ENCODE peak calls at places on chromosomes 13 and 19, in eight cellular contexts. W, I, C, U, F, P, B and R are unnamed samples.
A peak's percentile ranks its signal among the peaks of the same experiment; 100 is the strongest.

GRCh38 chr13:41917641-41918040 is 43.3 kb downstream of the VWA8 start:
- DNase-seq in W (no peak), I (no peak), C (peak; percentile 84), U (peak; percentile 12), F (no peak), P (peak; percentile 58), B (peak; percentile 66), R (peak; percentile 84)

GRCh38 chr19:947707-948533 is 22.1 kb downstream of the ARID3A start:
- DNase-seq in W (peak; percentile 94), I (no peak), C (no peak), U (no peak), F (peak; percentile 83), P (no peak), B (no peak), R (no peak)

GRCh38 chr13:28714651-28715050 is 4.1 kb downstream of the SLC46A3 start:
- DNase-seq in W (no peak), I (no peak), C (no peak), U (no peak), F (no peak), P (no peak), B (no peak), R (no peak)

GRCh38 chr13:100751826-100752225 is 77.2 kb upstream of the TMTC4 start:
- DNase-seq in W (no peak), I (no peak), C (no peak), U (no peak), F (no peak), P (no peak), B (no peak), R (no peak)

GRCh38 chr19:1630012-1630411 is 22.4 kb downstream of the TCF3 start:
- DNase-seq in W (no peak), I (no peak), C (no peak), U (no peak), F (no peak), P (no peak), B (no peak), R (no peak)

GRCh38 chr13:74306496-74306895 is 172.3 kb upstream of the KLF12 start:
- DNase-seq in W (no peak), I (no peak), C (peak; percentile 37), U (no peak), F (no peak), P (peak; percentile 36), B (peak; percentile 20), R (peak; percentile 46)

GRCh38 chr13:77800219-77800618 is 102.7 kb downstream of the SLAIN1 start:
- DNase-seq in W (no peak), I (no peak), C (peak; percentile 80), U (no peak), F (no peak), P (no peak), B (peak; percentile 2), R (no peak)

GRCh38 chr19:55434356-55434755 is 8.7 kb downstream of the SHISA7 start:
- DNase-seq in W (no peak), I (no peak), C (no peak), U (no peak), F (no peak), P (no peak), B (no peak), R (no peak)

GRCh38 chr19:17933414-17934129 is 757 bp downstream of the CCDC124 start:
- DNase-seq in W (no peak), I (no peak), C (peak; percentile 23), U (no peak), F (no peak), P (peak; percentile 42), B (peak; percentile 23), R (no peak)

GRCh38 chr19:50513746-50514345 is at the start of gene ASPDH:
- DNase-seq in W (no peak), I (peak; percentile 50), C (no peak), U (no peak), F (no peak), P (no peak), B (no peak), R (no peak)

GRCh38 chr13:103066991-103067390 is 774 bp upstream of the SLC10A2 start:
- DNase-seq in W (no peak), I (peak; percentile 14), C (no peak), U (no peak), F (no peak), P (no peak), B (no peak), R (no peak)

GRCh38 chr19:48629297-48629598 is 7.9 kb downstream of the DBP start:
- DNase-seq in W (no peak), I (no peak), C (no peak), U (no peak), F (peak; percentile 19), P (no peak), B (no peak), R (no peak)

GRCh38 chr19:32901504-32902161 is 32.1 kb upstream of the SLC7A9 start:
- DNase-seq in W (no peak), I (no peak), C (no peak), U (no peak), F (no peak), P (no peak), B (no peak), R (no peak)

GRCh38 chr19:7391218-7391670 is 42.5 kb downstream of the ARHGEF18 start:
- DNase-seq in W (peak; percentile 85), I (no peak), C (peak; percentile 67), U (peak; percentile 86), F (peak; percentile 61), P (peak; percentile 89), B (peak; percentile 90), R (peak; percentile 82)

GRCh38 chr19:49042177-49042576 is 1.5 kb upstream of the CGB5 start:
- DNase-seq in W (no peak), I (no peak), C (no peak), U (no peak), F (no peak), P (no peak), B (no peak), R (no peak)

GRCh38 chr13:48817166-48817802 is 158.4 kb upstream of the FNDC3A start:
- DNase-seq in W (no peak), I (no peak), C (no peak), U (no peak), F (no peak), P (no peak), B (no peak), R (no peak)

GRCh38 chr19:45468159-45468651 is 409 bp downstream of the FOSB start:
- DNase-seq in W (peak; percentile 69), I (peak; percentile 68), C (no peak), U (no peak), F (peak; percentile 48), P (no peak), B (no peak), R (no peak)

GRCh38 chr13:88246239-88246638 is 575.1 kb downstream of the SLITRK5 start:
- DNase-seq in W (no peak), I (no peak), C (no peak), U (no peak), F (no peak), P (no peak), B (no peak), R (no peak)

GRCh38 chr19:34359954-34360315 is 5.1 kb upstream of the GPI start:
- DNase-seq in W (no peak), I (peak; percentile 9), C (no peak), U (no peak), F (no peak), P (no peak), B (no peak), R (no peak)
- H3K4me3 ChIP-seq in W (peak overlapping the region; percentile 52), I (peak overlapping the region; percentile 27), C (peak overlapping the region; percentile 61), U (no peak overlapping the region), F (peak overlapping the region; percentile 33), P (no peak overlapping the region), B (peak overlapping the region; percentile 43), R (peak overlapping the region; percentile 43)

GRCh38 chr13:99307247-99307646 is at the start of gene GPR183:
- DNase-seq in W (no peak), I (no peak), C (no peak), U (no peak), F (no peak), P (peak; percentile 70), B (no peak), R (peak; percentile 42)
- H3K4me3 ChIP-seq in W (peak within 1 kb of the TSS; percentile 43), I (no peak within 1 kb of the TSS), C (no peak within 1 kb of the TSS), U (no peak within 1 kb of the TSS), F (peak within 1 kb of the TSS; percentile 19), P (no peak within 1 kb of the TSS), B (no peak within 1 kb of the TSS), R (no peak within 1 kb of the TSS)

DNA sequence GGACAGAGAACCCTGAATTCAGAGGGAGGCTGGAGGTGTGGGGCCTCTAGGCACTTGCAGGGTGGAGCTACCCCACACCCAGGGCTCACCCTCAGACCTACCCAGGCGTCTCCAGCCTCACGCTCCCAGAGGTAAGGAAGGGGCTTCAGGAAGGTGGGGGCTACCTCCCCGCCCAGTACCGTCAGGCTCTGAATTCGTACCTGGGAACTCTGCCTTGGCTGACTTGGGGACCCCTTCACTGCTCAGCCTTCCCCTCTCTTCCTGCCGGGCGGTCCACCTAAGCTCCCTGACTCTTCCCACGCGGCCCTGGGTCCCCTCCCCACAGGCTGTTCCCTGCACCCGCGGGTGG is 28.5 kb upstream of the PARP4 start:
- DNase-seq in W (no peak), I (no peak), C (no peak), U (no peak), F (no peak), P (no peak), B (no peak), R (no peak)
- H3K4me3 ChIP-seq in W (peak overlapping the region; percentile 51), I (peak overlapping the region; percentile 55), C (no peak overlapping the region), U (no peak overlapping the region), F (no peak overlapping the region), P (peak overlapping the region; percentile 47), B (peak overlapping the region; percentile 51), R (peak overlapping the region; percentile 37)

GRCh38 chr19:38653028-38653571 is 5.7 kb downstream of the ACTN4 start:
- DNase-seq in W (peak; percentile 85), I (no peak), C (peak; percentile 85), U (no peak), F (peak; percentile 78), P (peak; percentile 78), B (peak; percentile 51), R (peak; percentile 39)

GRCh38 chr19:38649305-38650179 is 2.1 kb downstream of the ACTN4 start:
- DNase-seq in W (peak; percentile 85), I (no peak), C (peak; percentile 41), U (no peak), F (peak; percentile 86), P (no peak), B (no peak), R (no peak)

GRCh38 chr19:38648789-38649304 is 1.4 kb downstream of the ACTN4 start:
- DNase-seq in W (no peak), I (peak; percentile 40), C (no peak), U (no peak), F (no peak), P (no peak), B (no peak), R (no peak)

GRCh38 chr19:38650180-38650775 is 2.8 kb downstream of the ACTN4 start:
- DNase-seq in W (peak; percentile 68), I (no peak), C (no peak), U (no peak), F (peak; percentile 75), P (peak; percentile 39), B (no peak), R (no peak)

DNA sequence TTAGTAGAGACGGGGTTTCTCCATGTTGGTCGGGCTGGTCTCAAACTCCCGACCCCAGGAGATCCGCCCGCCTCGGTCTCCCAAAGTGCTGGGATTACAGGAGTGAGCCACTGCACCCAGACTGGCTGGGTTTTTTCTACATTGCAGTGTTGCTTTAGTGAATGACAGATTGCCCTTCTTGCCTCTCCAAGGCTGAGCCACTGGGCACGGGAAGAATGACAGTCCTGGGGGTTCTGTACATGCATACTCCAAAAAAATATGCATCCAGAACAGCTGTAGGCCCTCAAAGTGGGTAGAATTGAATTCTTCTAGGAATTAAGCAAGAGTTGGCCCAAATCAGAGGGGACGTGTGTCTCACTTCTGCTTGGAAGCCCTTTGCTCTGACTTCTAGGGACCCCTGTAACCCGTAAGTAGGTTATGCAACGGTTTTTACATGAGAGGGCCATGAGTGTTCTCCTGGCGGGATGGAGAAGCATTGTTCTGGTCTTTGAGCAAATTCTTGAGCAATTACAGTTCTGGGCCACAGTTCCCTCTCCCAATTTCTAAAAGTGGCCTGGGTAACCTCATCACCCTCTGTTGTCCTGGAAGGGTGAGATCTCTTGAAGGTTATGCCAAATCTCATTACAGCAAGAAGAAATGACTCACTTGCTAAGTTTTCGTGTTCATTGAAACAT is 3.6 kb downstream of the ACTN4 start:
- DNase-seq in W (no peak), I (no peak), C (peak; percentile 99), U (no peak), F (no peak), P (peak; percentile 61), B (peak; percentile 96), R (peak; percentile 75)
- H3K4me3 ChIP-seq in W (peak overlapping the region; percentile 67), I (no peak overlapping the region), C (peak overlapping the region; percentile 42), U (peak overlapping the region; percentile 8), F (peak overlapping the region; percentile 98), P (peak overlapping the region; percentile 25), B (peak overlapping the region; percentile 98), R (peak overlapping the region; percentile 100)